ENCODE peak calls at places on chromosomes 3 and 15, in eight cellular contexts. One of them, this sample, is unnamed.

GRCh38 chr3:123447749-123448502 is 964 bp downstream of the ADCY5 start:
- DNase-seq in pancreas: no peak
- DNase-seq in activated naive CD4-positive, alpha-beta T cell: no peak
- DNase-seq in Kasumi-1: peak; percentile 8
- DNase-seq in fibroblast of lung: no peak
- DNase-seq in T-helper 9 cell: peak; percentile 20
- DNase-seq in cardiac muscle cell: no peak
- DNase-seq in RCC 7860: no peak
- DNase-seq in this sample: peak; percentile 2

GRCh38 chr3:101676219-101676764 is 640 bp downstream of the ZBTB11 start:
- DNase-seq in Kasumi-1: no peak
- DNase-seq in RCC 7860: peak; percentile 84
- DNase-seq in T-helper 9 cell: peak; percentile 91
- DNase-seq in activated naive CD4-positive, alpha-beta T cell: no peak
- DNase-seq in fibroblast of lung: peak; percentile 96
- DNase-seq in pancreas: peak; percentile 94
- DNase-seq in cardiac muscle cell: peak; percentile 98
- DNase-seq in this sample: peak; percentile 96

GRCh38 chr15:64693134-64693533 is 82.3 kb downstream of the RBPMS2 start:
- DNase-seq in T-helper 9 cell: no peak
- DNase-seq in pancreas: peak; percentile 32
- DNase-seq in activated naive CD4-positive, alpha-beta T cell: no peak
- DNase-seq in RCC 7860: peak; percentile 41
- DNase-seq in cardiac muscle cell: peak; percentile 93
- DNase-seq in Kasumi-1: no peak
- DNase-seq in fibroblast of lung: peak; percentile 91
- DNase-seq in this sample: no peak

GRCh38 chr15:74620636-74621545 is 5.3 kb downstream of the CLK3 start:
- DNase-seq in T-helper 9 cell: peak; percentile 54
- DNase-seq in cardiac muscle cell: peak; percentile 73
- DNase-seq in RCC 7860: peak; percentile 68
- DNase-seq in pancreas: peak; percentile 51
- DNase-seq in fibroblast of lung: peak; percentile 58
- DNase-seq in Kasumi-1: peak; percentile 94
- DNase-seq in activated naive CD4-positive, alpha-beta T cell: peak; percentile 35
- DNase-seq in this sample: peak; percentile 78

GRCh38 chr3:49901351-49902339 is 2.0 kb downstream of the MST1R start:
- DNase-seq in cardiac muscle cell: no peak
- DNase-seq in activated naive CD4-positive, alpha-beta T cell: no peak
- DNase-seq in pancreas: no peak
- DNase-seq in Kasumi-1: no peak
- DNase-seq in fibroblast of lung: no peak
- DNase-seq in T-helper 9 cell: no peak
- DNase-seq in RCC 7860: no peak
- DNase-seq in this sample: no peak

GRCh38 chr15:100204771-100205170 is 137.0 kb downstream of the ADAMTS17 start:
- DNase-seq in RCC 7860: no peak
- DNase-seq in T-helper 9 cell: no peak
- DNase-seq in Kasumi-1: no peak
- DNase-seq in cardiac muscle cell: no peak
- DNase-seq in fibroblast of lung: no peak
- DNase-seq in activated naive CD4-positive, alpha-beta T cell: no peak
- DNase-seq in pancreas: no peak
- DNase-seq in this sample: no peak

GRCh38 chr3:45803252-45803935 is 7.1 kb upstream of the SLC6A20 start:
- DNase-seq in activated naive CD4-positive, alpha-beta T cell: no peak
- DNase-seq in pancreas: no peak
- DNase-seq in cardiac muscle cell: no peak
- DNase-seq in fibroblast of lung: no peak
- DNase-seq in Kasumi-1: no peak
- DNase-seq in T-helper 9 cell: no peak
- DNase-seq in RCC 7860: no peak
- DNase-seq in this sample: no peak

GRCh38 chr15:65060641-65061397 is 7.0 kb downstream of the RASL12 start:
- DNase-seq in T-helper 9 cell: no peak
- DNase-seq in Kasumi-1: no peak
- DNase-seq in cardiac muscle cell: no peak
- DNase-seq in RCC 7860: no peak
- DNase-seq in activated naive CD4-positive, alpha-beta T cell: no peak
- DNase-seq in fibroblast of lung: no peak
- DNase-seq in pancreas: no peak
- DNase-seq in this sample: no peak

GRCh38 chr3:168414149-168414548 is 318.4 kb upstream of the GOLIM4 start:
- DNase-seq in RCC 7860: no peak
- DNase-seq in pancreas: no peak
- DNase-seq in Kasumi-1: no peak
- DNase-seq in T-helper 9 cell: no peak
- DNase-seq in fibroblast of lung: no peak
- DNase-seq in cardiac muscle cell: no peak
- DNase-seq in activated naive CD4-positive, alpha-beta T cell: no peak
- DNase-seq in this sample: no peak

GRCh38 chr3:153162513-153163348 is 705 bp downstream of the RAP2B start:
- DNase-seq in pancreas: peak; percentile 21
- DNase-seq in Kasumi-1: peak; percentile 47
- DNase-seq in fibroblast of lung: peak; percentile 47
- DNase-seq in cardiac muscle cell: peak; percentile 49
- DNase-seq in activated naive CD4-positive, alpha-beta T cell: peak; percentile 16
- DNase-seq in RCC 7860: no peak
- DNase-seq in T-helper 9 cell: peak; percentile 20
- DNase-seq in this sample: peak; percentile 17

GRCh38 chr3:160183375-160184076 is 41.7 kb upstream of the C3orf80 start:
- DNase-seq in Kasumi-1: no peak
- DNase-seq in fibroblast of lung: peak; percentile 73
- DNase-seq in RCC 7860: no peak
- DNase-seq in T-helper 9 cell: no peak
- DNase-seq in activated naive CD4-positive, alpha-beta T cell: no peak
- DNase-seq in pancreas: no peak
- DNase-seq in cardiac muscle cell: peak; percentile 43
- DNase-seq in this sample: no peak

GRCh38 chr3:138367912-138368311 is 19.5 kb downstream of the MRAS start:
- DNase-seq in pancreas: no peak
- DNase-seq in RCC 7860: no peak
- DNase-seq in Kasumi-1: no peak
- DNase-seq in fibroblast of lung: peak; percentile 45
- DNase-seq in cardiac muscle cell: peak; percentile 12
- DNase-seq in T-helper 9 cell: no peak
- DNase-seq in activated naive CD4-positive, alpha-beta T cell: no peak
- DNase-seq in this sample: no peak

GRCh38 chr3:127461286-127461685 is 129.2 kb downstream of the TPRA1 start:
- DNase-seq in pancreas: no peak
- DNase-seq in fibroblast of lung: no peak
- DNase-seq in cardiac muscle cell: no peak
- DNase-seq in activated naive CD4-positive, alpha-beta T cell: no peak
- DNase-seq in T-helper 9 cell: no peak
- DNase-seq in RCC 7860: no peak
- DNase-seq in Kasumi-1: no peak
- DNase-seq in this sample: no peak

GRCh38 chr3:119700269-119700919 is 2.4 kb upstream of the CFAP91 start:
- DNase-seq in activated naive CD4-positive, alpha-beta T cell: no peak
- DNase-seq in fibroblast of lung: peak; percentile 26
- DNase-seq in RCC 7860: peak; percentile 83
- DNase-seq in pancreas: no peak
- DNase-seq in cardiac muscle cell: peak; percentile 11
- DNase-seq in T-helper 9 cell: no peak
- DNase-seq in Kasumi-1: peak; percentile 45
- DNase-seq in this sample: no peak

GRCh38 chr3:187629711-187630110 is 40.5 kb downstream of the SST start:
- DNase-seq in pancreas: no peak
- DNase-seq in fibroblast of lung: no peak
- DNase-seq in Kasumi-1: no peak
- DNase-seq in cardiac muscle cell: peak; percentile 5
- DNase-seq in RCC 7860: no peak
- DNase-seq in activated naive CD4-positive, alpha-beta T cell: no peak
- DNase-seq in T-helper 9 cell: no peak
- DNase-seq in this sample: no peak

GRCh38 chr15:100241572-100242479 is 99.9 kb downstream of the ADAMTS17 start:
- DNase-seq in cardiac muscle cell: peak; percentile 80
- DNase-seq in Kasumi-1: no peak
- DNase-seq in RCC 7860: peak; percentile 87
- DNase-seq in T-helper 9 cell: no peak
- DNase-seq in activated naive CD4-positive, alpha-beta T cell: no peak
- DNase-seq in pancreas: peak; percentile 17
- DNase-seq in fibroblast of lung: peak; percentile 86
- DNase-seq in this sample: no peak

GRCh38 chr3:58989173-58989572 is 60.7 kb downstream of the CFAP20DC start:
- DNase-seq in Kasumi-1: no peak
- DNase-seq in RCC 7860: no peak
- DNase-seq in fibroblast of lung: peak; percentile 79
- DNase-seq in cardiac muscle cell: peak; percentile 21
- DNase-seq in T-helper 9 cell: no peak
- DNase-seq in pancreas: no peak
- DNase-seq in activated naive CD4-positive, alpha-beta T cell: no peak
- DNase-seq in this sample: no peak

GRCh38 chr3:28267984-28268849 is 26.8 kb downstream of the CMC1 start:
- DNase-seq in T-helper 9 cell: no peak
- DNase-seq in fibroblast of lung: no peak
- DNase-seq in RCC 7860: no peak
- DNase-seq in Kasumi-1: no peak
- DNase-seq in activated naive CD4-positive, alpha-beta T cell: no peak
- DNase-seq in cardiac muscle cell: no peak
- DNase-seq in pancreas: peak; percentile 8
- DNase-seq in this sample: no peak

GRCh38 chr15:40340038-40340739 is 550 bp downstream of the CCDC9B start:
- DNase-seq in fibroblast of lung: peak; percentile 81
- DNase-seq in activated naive CD4-positive, alpha-beta T cell: no peak
- DNase-seq in Kasumi-1: no peak
- DNase-seq in cardiac muscle cell: peak; percentile 82
- DNase-seq in T-helper 9 cell: no peak
- DNase-seq in pancreas: peak; percentile 69
- DNase-seq in RCC 7860: peak; percentile 22
- DNase-seq in this sample: no peak

GRCh38 chr3:136311256-136311655 is 61.1 kb downstream of the PCCB start:
- DNase-seq in Kasumi-1: no peak
- DNase-seq in cardiac muscle cell: no peak
- DNase-seq in activated naive CD4-positive, alpha-beta T cell: no peak
- DNase-seq in T-helper 9 cell: no peak
- DNase-seq in fibroblast of lung: no peak
- DNase-seq in pancreas: no peak
- DNase-seq in RCC 7860: peak; percentile 2
- DNase-seq in this sample: no peak

GRCh38 chr3:142802891-142803290 is 79.1 kb downstream of the TRPC1 start:
- DNase-seq in cardiac muscle cell: no peak
- DNase-seq in activated naive CD4-positive, alpha-beta T cell: no peak
- DNase-seq in fibroblast of lung: no peak
- DNase-seq in Kasumi-1: no peak
- DNase-seq in T-helper 9 cell: no peak
- DNase-seq in pancreas: no peak
- DNase-seq in RCC 7860: no peak
- DNase-seq in this sample: no peak

GRCh38 chr3:43638594-43639447 is 17.0 kb upstream of the ANO10 start:
- DNase-seq in activated naive CD4-positive, alpha-beta T cell: no peak
- DNase-seq in Kasumi-1: peak; percentile 9
- DNase-seq in fibroblast of lung: peak; percentile 62
- DNase-seq in RCC 7860: peak; percentile 79
- DNase-seq in cardiac muscle cell: no peak
- DNase-seq in T-helper 9 cell: peak; percentile 6
- DNase-seq in pancreas: peak; percentile 9
- DNase-seq in this sample: no peak

GRCh38 chr15:27258287-27258686 is 287.3 kb downstream of the GABRG3 start:
- DNase-seq in cardiac muscle cell: no peak
- DNase-seq in pancreas: no peak
- DNase-seq in Kasumi-1: no peak
- DNase-seq in activated naive CD4-positive, alpha-beta T cell: no peak
- DNase-seq in fibroblast of lung: no peak
- DNase-seq in T-helper 9 cell: no peak
- DNase-seq in RCC 7860: no peak
- DNase-seq in this sample: no peak

GRCh38 chr3:53350652-53351051 is 3.3 kb upstream of the DCP1A start:
- DNase-seq in pancreas: no peak
- DNase-seq in cardiac muscle cell: peak; percentile 52
- DNase-seq in RCC 7860: no peak
- DNase-seq in Kasumi-1: peak; percentile 92
- DNase-seq in activated naive CD4-positive, alpha-beta T cell: no peak
- DNase-seq in fibroblast of lung: no peak
- DNase-seq in T-helper 9 cell: no peak
- DNase-seq in this sample: no peak

GRCh38 chr3:189898559-189899153 is 222.0 kb downstream of the P3H2 start:
- DNase-seq in activated naive CD4-positive, alpha-beta T cell: no peak
- DNase-seq in pancreas: no peak
- DNase-seq in RCC 7860: no peak
- DNase-seq in T-helper 9 cell: no peak
- DNase-seq in Kasumi-1: no peak
- DNase-seq in cardiac muscle cell: peak; percentile 33
- DNase-seq in fibroblast of lung: no peak
- DNase-seq in this sample: no peak

GRCh38 chr3:184315506-184315867 is 1.1 kb downstream of the EIF4G1 start:
- DNase-seq in RCC 7860: no peak
- DNase-seq in Kasumi-1: no peak
- DNase-seq in pancreas: no peak
- DNase-seq in cardiac muscle cell: no peak
- DNase-seq in fibroblast of lung: no peak
- DNase-seq in activated naive CD4-positive, alpha-beta T cell: no peak
- DNase-seq in T-helper 9 cell: no peak
- DNase-seq in this sample: no peak

GRCh38 chr15:47988564-47988963 is 132.2 kb upstream of the SLC24A5 start:
- DNase-seq in T-helper 9 cell: no peak
- DNase-seq in cardiac muscle cell: no peak
- DNase-seq in activated naive CD4-positive, alpha-beta T cell: no peak
- DNase-seq in RCC 7860: no peak
- DNase-seq in fibroblast of lung: no peak
- DNase-seq in Kasumi-1: no peak
- DNase-seq in pancreas: no peak
- DNase-seq in this sample: no peak

GRCh38 chr15:77185242-77185785 is 114.4 kb upstream of the TSPAN3 start:
- DNase-seq in activated naive CD4-positive, alpha-beta T cell: no peak
- DNase-seq in cardiac muscle cell: no peak
- DNase-seq in fibroblast of lung: peak; percentile 24
- DNase-seq in pancreas: no peak
- DNase-seq in T-helper 9 cell: no peak
- DNase-seq in RCC 7860: no peak
- DNase-seq in Kasumi-1: no peak
- DNase-seq in this sample: no peak

GRCh38 chr3:63948995-63949394 is 36.8 kb upstream of the SCAANT1 start:
- DNase-seq in RCC 7860: no peak
- DNase-seq in Kasumi-1: no peak
- DNase-seq in activated naive CD4-positive, alpha-beta T cell: no peak
- DNase-seq in fibroblast of lung: peak; percentile 46
- DNase-seq in cardiac muscle cell: peak; percentile 79
- DNase-seq in pancreas: no peak
- DNase-seq in T-helper 9 cell: no peak
- DNase-seq in this sample: no peak

GRCh38 chr3:101202640-101203039 is 117.7 kb downstream of the IMPG2 start:
- DNase-seq in cardiac muscle cell: no peak
- DNase-seq in Kasumi-1: peak; percentile 34
- DNase-seq in T-helper 9 cell: no peak
- DNase-seq in RCC 7860: no peak
- DNase-seq in activated naive CD4-positive, alpha-beta T cell: no peak
- DNase-seq in fibroblast of lung: no peak
- DNase-seq in pancreas: no peak
- DNase-seq in this sample: no peak